ENCODE peak calls at places on chromosomes 6 and 20, in nine cellular contexts. I is CD8-positive, alpha-beta T cell; R is left lung; C is Panc1; Z is cardiac muscle cell; S is left ventricle myocardium inferior; A is brain microvascular endothelial cell; H is PC-9; P is lower lobe of right lung. O is an unnamed sample.
A peak's percentile ranks its signal among the peaks of the same experiment; 100 is the strongest.

GRCh38 chr6:107555449-107555848 is 65.5 kb downstream of the SOBP start:
- DNase-seq in S (no peak), C (no peak), P (no peak), H (no peak), R (no peak), Z (no peak), I (no peak), A (no peak), O (no peak)

GRCh38 chr6:169231790-169232506 is 21.7 kb downstream of the THBS2 start:
- DNase-seq in I (no peak), R (no peak), H (no peak), Z (no peak), A (no peak), P (no peak), S (no peak), C (no peak), O (no peak)

GRCh38 chr6:96836579-96837137 is 619 bp downstream of the GPR63 start:
- DNase-seq in P (no peak), Z (peak; percentile 25), H (peak; percentile 4), I (no peak), A (peak; percentile 14), C (no peak), S (no peak), R (no peak), O (no peak)

GRCh38 chr20:20780127-20780822 is 67.8 kb upstream of the RALGAPA2 start:
- DNase-seq in H (peak; percentile 37), C (no peak), P (peak; percentile 93), S (peak; percentile 79), Z (peak; percentile 17), R (peak; percentile 88), A (no peak), I (no peak), O (no peak)

GRCh38 chr20:44053046-44053445 is 133.9 kb downstream of the JPH2 start:
- DNase-seq in Z (no peak), P (no peak), A (no peak), S (no peak), R (no peak), C (no peak), I (no peak), H (no peak), O (no peak)

GRCh38 chr20:43022568-43022967 is 167.1 kb downstream of the PTPRT start:
- DNase-seq in H (no peak), I (no peak), S (no peak), P (no peak), A (no peak), C (no peak), Z (no peak), R (no peak), O (no peak)

GRCh38 chr20:4661191-4661590 is 60.5 kb upstream of the PRND start:
- DNase-seq in Z (no peak), P (no peak), R (no peak), C (no peak), A (no peak), H (no peak), S (no peak), I (no peak), O (no peak)

GRCh38 chr20:10263385-10264165 is 44.9 kb downstream of the SNAP25 start:
- DNase-seq in Z (peak; percentile 28), C (no peak), R (no peak), H (no peak), I (no peak), P (no peak), S (no peak), A (no peak), O (no peak)

GRCh38 chr6:17432356-17432755 is 39.0 kb downstream of the CAP2 start:
- DNase-seq in R (no peak), I (no peak), Z (peak; percentile 31), S (no peak), H (no peak), A (no peak), C (no peak), P (no peak), O (no peak)

GRCh38 chr6:104771258-104771832 is 88.4 kb downstream of the HACE1 start:
- DNase-seq in I (no peak), P (no peak), H (no peak), Z (peak; percentile 62), A (no peak), R (no peak), C (peak; percentile 13), S (no peak), O (no peak)

GRCh38 chr6:119757467-119757866 is 407.9 kb upstream of the MAN1A1 start:
- DNase-seq in R (no peak), C (no peak), A (no peak), S (no peak), H (no peak), I (no peak), Z (no peak), P (no peak), O (no peak)

GRCh38 chr6:2188397-2188796 is 57.0 kb downstream of the GMDS start:
- DNase-seq in S (no peak), R (no peak), I (no peak), P (no peak), A (no peak), Z (no peak), C (no peak), H (no peak), O (no peak)

GRCh38 chr6:14549319-14549770 is 431.8 kb downstream of the CD83 start:
- DNase-seq in H (no peak), C (no peak), Z (no peak), I (no peak), S (no peak), R (no peak), P (no peak), A (no peak), O (no peak)

GRCh38 chr6:27811383-27811782 is 100.8 kb downstream of the OR2B2 start:
- DNase-seq in C (no peak), S (no peak), I (no peak), R (no peak), Z (no peak), A (no peak), P (no peak), H (no peak), O (no peak)

GRCh38 chr20:36377348-36378326 is 71.5 kb downstream of the DLGAP4 start:
- DNase-seq in R (no peak), P (no peak), I (no peak), A (no peak), C (no peak), S (no peak), H (no peak), Z (no peak), O (no peak)

GRCh38 chr6:89951574-89952360 is 57.5 kb downstream of the GJA10 start:
- DNase-seq in A (peak; percentile 45), I (no peak), R (no peak), C (no peak), P (no peak), Z (peak; percentile 40), H (no peak), S (no peak), O (no peak)

GRCh38 chr6:11824986-11825385 is 46.4 kb upstream of the ADTRP start:
- DNase-seq in S (no peak), Z (peak; percentile 21), C (no peak), A (peak; percentile 66), I (no peak), P (no peak), R (no peak), H (no peak), O (no peak)

GRCh38 chr6:43593938-43594337 is 18.0 kb downstream of the POLH start:
- DNase-seq in C (no peak), R (no peak), I (no peak), S (no peak), P (no peak), A (no peak), Z (peak; percentile 50), H (no peak), O (no peak)

GRCh38 chr6:43584892-43585570 is 9.0 kb downstream of the POLH start:
- DNase-seq in S (no peak), Z (peak; percentile 7), H (no peak), P (no peak), I (no peak), A (no peak), C (no peak), R (no peak), O (no peak)

GRCh38 chr6:43582911-43583310 is 6.9 kb downstream of the POLH start:
- DNase-seq in I (no peak), P (no peak), S (no peak), Z (no peak), C (no peak), A (no peak), R (no peak), H (no peak), O (no peak)

DNA sequence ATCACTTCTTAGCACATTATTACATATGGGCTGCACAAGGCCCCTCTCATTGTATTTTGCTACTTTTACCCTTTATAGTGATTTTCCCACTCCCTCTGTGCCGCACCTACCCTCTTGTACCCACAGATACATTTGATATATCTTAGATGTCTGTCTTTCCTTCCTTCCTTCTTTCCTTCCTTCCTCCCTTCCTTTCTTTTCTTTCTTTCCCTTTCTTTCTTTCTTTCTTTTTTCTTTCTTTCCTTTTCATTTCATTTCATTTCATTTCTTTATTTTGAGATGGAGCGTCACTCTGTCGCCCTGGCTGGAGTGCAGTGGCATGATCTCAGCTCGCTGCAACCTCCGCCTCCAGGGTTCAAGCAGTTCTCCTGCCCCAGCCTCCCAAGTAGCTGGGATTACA is 12.2 kb downstream of the POLH start:
- DNase-seq in R (no peak), I (no peak), H (no peak), Z (no peak), S (no peak), P (no peak), C (no peak), A (no peak), O (no peak)
- TF ChIP-seq CTCF in R (no peak), I (no peak), H (no peak), Z (no peak), S (no peak), P (no peak), C (no peak), A (no peak), O (no peak)

GRCh38 chr6:31765910-31766794 is 3.7 kb downstream of the SAPCD1 start:
- DNase-seq in A (no peak), R (no peak), H (no peak), S (no peak), P (no peak), Z (peak; percentile 32), C (no peak), I (no peak), O (no peak)
- H3K4me3 ChIP-seq in A (peak overlapping the region; percentile 41), R (no peak overlapping the region), H (no peak overlapping the region), S (peak overlapping the region; percentile 43), P (peak overlapping the region; percentile 27), Z (no peak overlapping the region), C (no peak overlapping the region), I (no peak overlapping the region), O (peak overlapping the region; percentile 5)

GRCh38 chr6:24907959-24908358 is 27.8 kb downstream of the RIPOR2 start:
- DNase-seq in S (no peak), A (no peak), C (no peak), R (no peak), Z (no peak), H (no peak), I (no peak), P (no peak), O (no peak)
- H3K27ac ChIP-seq in S (peak overlapping the region; percentile 77), A (no peak overlapping the region), C (no peak overlapping the region), R (peak overlapping the region; percentile 55), Z (no peak overlapping the region), H (no peak overlapping the region), I (peak overlapping the region; percentile 62), P (peak overlapping the region; percentile 20), O (peak overlapping the region; percentile 28)

DNA sequence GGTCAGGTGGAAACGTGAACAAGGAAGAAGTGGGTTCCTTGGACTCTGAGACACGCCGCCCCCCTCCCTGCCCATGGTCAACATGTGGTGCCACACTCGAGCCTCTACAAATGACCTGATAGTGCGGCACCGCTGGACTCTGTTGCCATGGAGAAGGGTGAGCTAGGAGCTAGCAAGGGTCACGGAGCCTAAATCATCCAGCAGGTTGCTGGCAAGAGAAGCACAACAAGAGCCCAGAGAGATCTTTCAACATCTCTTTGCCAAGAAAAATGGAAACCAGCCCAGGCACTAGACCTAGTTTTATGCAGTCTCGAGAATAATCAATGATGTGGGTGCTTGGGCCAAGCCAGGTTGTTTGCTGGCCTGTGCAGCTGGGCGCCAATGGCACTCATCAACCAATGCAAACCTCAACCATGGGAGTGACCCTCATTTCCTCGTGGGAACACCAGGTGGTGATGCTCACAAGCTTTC is 69.5 kb downstream of the NOL4L start:
- DNase-seq in R (peak; percentile 5), A (no peak), H (no peak), Z (no peak), I (no peak), C (no peak), P (no peak), S (no peak), O (no peak)
- TF ChIP-seq CTCF in R (no peak), A (no peak), H (no peak), Z (no peak), I (no peak), C (no peak), P (no peak), S (no peak), O (no peak)

O was measured in esophagus squamous epithelium.